ENCODE peak calls at places on chromosomes 4 and X, in seven cellular contexts. One of them, this sample, is unnamed.

GRCh38 chr4:83054928-83055327 is 19.9 kb downstream of the COPS4 start:
- DNase-seq in thyroid gland: no peak
- DNase-seq in Peyer's patch: no peak
- DNase-seq in astrocyte of the spinal cord: peak
- DNase-seq in AG04450: no peak
- DNase-seq in bronchial epithelial cell: peak
- DNase-seq in psoas muscle: no peak
- DNase-seq in this sample: peak

GRCh38 chr4:15955670-15956069 is 7.3 kb downstream of the FGFBP2 start:
- DNase-seq in astrocyte of the spinal cord: peak
- DNase-seq in psoas muscle: no peak
- DNase-seq in Peyer's patch: no peak
- DNase-seq in bronchial epithelial cell: peak
- DNase-seq in AG04450: no peak
- DNase-seq in thyroid gland: no peak
- DNase-seq in this sample: no peak

GRCh38 chr4:15702941-15703403 is at the start of gene BST1:
- DNase-seq in astrocyte of the spinal cord: peak
- DNase-seq in thyroid gland: peak
- DNase-seq in psoas muscle: peak
- DNase-seq in Peyer's patch: peak
- DNase-seq in AG04450: no peak
- DNase-seq in bronchial epithelial cell: peak
- DNase-seq in this sample: peak

GRCh38 chrX:7542566-7542965 is 300.4 kb upstream of the VCX start:
- DNase-seq in bronchial epithelial cell: no peak
- DNase-seq in astrocyte of the spinal cord: no peak
- DNase-seq in Peyer's patch: no peak
- DNase-seq in AG04450: no peak
- DNase-seq in psoas muscle: no peak
- DNase-seq in thyroid gland: no peak
- DNase-seq in this sample: no peak

GRCh38 chr4:147620315-147620714 is 3.1 kb downstream of the TMEM184C start:
- DNase-seq in AG04450: no peak
- DNase-seq in astrocyte of the spinal cord: no peak
- DNase-seq in psoas muscle: no peak
- DNase-seq in thyroid gland: no peak
- DNase-seq in Peyer's patch: no peak
- DNase-seq in bronchial epithelial cell: no peak
- DNase-seq in this sample: no peak

GRCh38 chrX:131975851-131976250 is 47.3 kb upstream of the STK26 start:
- DNase-seq in AG04450: no peak
- DNase-seq in Peyer's patch: no peak
- DNase-seq in thyroid gland: no peak
- DNase-seq in bronchial epithelial cell: no peak
- DNase-seq in psoas muscle: no peak
- DNase-seq in astrocyte of the spinal cord: no peak
- DNase-seq in this sample: no peak

GRCh38 chr4:152486414-152487389 is 49.2 kb downstream of the FBXW7 start:
- DNase-seq in astrocyte of the spinal cord: no peak
- DNase-seq in Peyer's patch: no peak
- DNase-seq in psoas muscle: no peak
- DNase-seq in AG04450: no peak
- DNase-seq in bronchial epithelial cell: no peak
- DNase-seq in thyroid gland: no peak
- DNase-seq in this sample: no peak

GRCh38 chr4:64144994-64145393 is 264.3 kb downstream of the TECRL start:
- DNase-seq in psoas muscle: no peak
- DNase-seq in AG04450: no peak
- DNase-seq in thyroid gland: no peak
- DNase-seq in bronchial epithelial cell: no peak
- DNase-seq in astrocyte of the spinal cord: no peak
- DNase-seq in Peyer's patch: no peak
- DNase-seq in this sample: no peak

GRCh38 chrX:140180585-140180984 is 215.3 kb upstream of the CXorf66 start:
- DNase-seq in thyroid gland: no peak
- DNase-seq in astrocyte of the spinal cord: peak
- DNase-seq in bronchial epithelial cell: peak
- DNase-seq in AG04450: no peak
- DNase-seq in Peyer's patch: no peak
- DNase-seq in psoas muscle: no peak
- DNase-seq in this sample: no peak

GRCh38 chr4:124958812-124959211 is 246.3 kb upstream of the ANKRD50 start:
- DNase-seq in astrocyte of the spinal cord: no peak
- DNase-seq in AG04450: no peak
- DNase-seq in psoas muscle: no peak
- DNase-seq in bronchial epithelial cell: peak
- DNase-seq in thyroid gland: no peak
- DNase-seq in Peyer's patch: no peak
- DNase-seq in this sample: no peak
- H3K4me3 ChIP-seq in astrocyte of the spinal cord: no peak
- H3K4me3 ChIP-seq in AG04450: no peak
- H3K4me3 ChIP-seq in psoas muscle: no peak
- H3K4me3 ChIP-seq in bronchial epithelial cell: no peak
- H3K4me3 ChIP-seq in thyroid gland: no peak
- H3K4me3 ChIP-seq in Peyer's patch: no peak
- H3K4me3 ChIP-seq in this sample: no peak

GRCh38 chrX:19888419-19888879 is 1.0 kb upstream of the SH3KBP1 start:
- DNase-seq in Peyer's patch: no peak
- DNase-seq in AG04450: peak
- DNase-seq in bronchial epithelial cell: peak
- DNase-seq in psoas muscle: no peak
- DNase-seq in astrocyte of the spinal cord: peak
- DNase-seq in thyroid gland: no peak
- DNase-seq in this sample: peak
- TF ChIP-seq CTCF in Peyer's patch: peak
- TF ChIP-seq CTCF in AG04450: peak
- TF ChIP-seq CTCF in bronchial epithelial cell: peak
- TF ChIP-seq CTCF in psoas muscle: peak
- TF ChIP-seq CTCF in astrocyte of the spinal cord: peak
- TF ChIP-seq CTCF in thyroid gland: peak
- TF ChIP-seq CTCF in this sample: peak

GRCh38 chrX:55030490-55031285 is at the start of gene ALAS2:
- DNase-seq in AG04450: no peak
- DNase-seq in astrocyte of the spinal cord: no peak
- DNase-seq in psoas muscle: no peak
- DNase-seq in bronchial epithelial cell: no peak
- DNase-seq in thyroid gland: no peak
- DNase-seq in Peyer's patch: no peak
- DNase-seq in this sample: no peak

GRCh38 chrX:55026840-55027239 is 3.9 kb downstream of the ALAS2 start:
- DNase-seq in AG04450: no peak
- DNase-seq in bronchial epithelial cell: no peak
- DNase-seq in psoas muscle: no peak
- DNase-seq in Peyer's patch: no peak
- DNase-seq in thyroid gland: no peak
- DNase-seq in astrocyte of the spinal cord: no peak
- DNase-seq in this sample: no peak

GRCh38 chrX:55026143-55026542 is 4.6 kb downstream of the ALAS2 start:
- DNase-seq in bronchial epithelial cell: no peak
- DNase-seq in AG04450: no peak
- DNase-seq in astrocyte of the spinal cord: no peak
- DNase-seq in psoas muscle: no peak
- DNase-seq in Peyer's patch: no peak
- DNase-seq in thyroid gland: no peak
- DNase-seq in this sample: no peak

GRCh38 chrX:55033429-55033828 is 2.7 kb upstream of the ALAS2 start:
- DNase-seq in psoas muscle: no peak
- DNase-seq in astrocyte of the spinal cord: no peak
- DNase-seq in AG04450: no peak
- DNase-seq in bronchial epithelial cell: no peak
- DNase-seq in thyroid gland: no peak
- DNase-seq in Peyer's patch: no peak
- DNase-seq in this sample: no peak

GRCh38 chrX:55028040-55028439 is 2.7 kb downstream of the ALAS2 start:
- DNase-seq in bronchial epithelial cell: no peak
- DNase-seq in astrocyte of the spinal cord: no peak
- DNase-seq in Peyer's patch: no peak
- DNase-seq in psoas muscle: no peak
- DNase-seq in thyroid gland: no peak
- DNase-seq in AG04450: no peak
- DNase-seq in this sample: no peak
- H3K4me3 ChIP-seq in bronchial epithelial cell: no peak
- H3K4me3 ChIP-seq in astrocyte of the spinal cord: no peak
- H3K4me3 ChIP-seq in Peyer's patch: no peak
- H3K4me3 ChIP-seq in psoas muscle: no peak
- H3K4me3 ChIP-seq in thyroid gland: no peak
- H3K4me3 ChIP-seq in AG04450: no peak
- H3K4me3 ChIP-seq in this sample: no peak

DNA sequence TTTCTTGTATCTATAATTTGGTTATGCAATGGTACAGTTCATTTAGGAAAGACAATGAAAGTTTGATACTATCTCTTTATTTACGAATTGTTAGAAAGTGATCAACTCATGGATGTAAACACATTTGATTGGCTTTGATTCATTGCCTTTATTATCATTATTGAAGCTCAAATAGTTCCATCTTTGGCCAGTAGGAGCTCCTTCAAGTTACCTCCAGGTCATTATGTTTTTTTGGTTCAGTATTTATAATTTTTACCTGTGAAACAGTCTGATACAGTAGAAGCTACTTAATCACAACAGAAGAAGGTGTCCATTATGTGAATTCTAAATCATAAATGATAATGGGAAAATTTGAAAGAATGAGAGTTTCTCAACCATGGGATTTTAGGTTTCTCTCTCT is 12.4 kb downstream of the NPY5R start:
- DNase-seq in psoas muscle: no peak
- DNase-seq in Peyer's patch: no peak
- DNase-seq in AG04450: no peak
- DNase-seq in astrocyte of the spinal cord: no peak
- DNase-seq in bronchial epithelial cell: no peak
- DNase-seq in thyroid gland: no peak
- DNase-seq in this sample: no peak
- TF ChIP-seq CTCF in psoas muscle: no peak
- TF ChIP-seq CTCF in Peyer's patch: no peak
- TF ChIP-seq CTCF in AG04450: no peak
- TF ChIP-seq CTCF in astrocyte of the spinal cord: no peak
- TF ChIP-seq CTCF in bronchial epithelial cell: peak
- TF ChIP-seq CTCF in thyroid gland: no peak
- TF ChIP-seq CTCF in this sample: no peak

GRCh38 chr4:80462537-80463207 is 127.1 kb downstream of the CFAP299 start:
- DNase-seq in Peyer's patch: no peak
- DNase-seq in bronchial epithelial cell: no peak
- DNase-seq in psoas muscle: no peak
- DNase-seq in AG04450: no peak
- DNase-seq in thyroid gland: no peak
- DNase-seq in astrocyte of the spinal cord: no peak
- DNase-seq in this sample: no peak
- H3K4me3 ChIP-seq in Peyer's patch: no peak
- H3K4me3 ChIP-seq in bronchial epithelial cell: no peak
- H3K4me3 ChIP-seq in psoas muscle: peak
- H3K4me3 ChIP-seq in AG04450: no peak
- H3K4me3 ChIP-seq in thyroid gland: no peak
- H3K4me3 ChIP-seq in astrocyte of the spinal cord: no peak
- H3K4me3 ChIP-seq in this sample: no peak

This sample was measured in GM12865.